ENCODE peak calls at places on chromosomes 12 and 14, in eight cellular contexts. X is T-helper 2 cell, V is HEK293T, K is thyroid gland, Q is SHP77 treated with DMSO at 0.1 percent for 48 hours, G is amygdala, F is GOT3, Y is astrocyte of the spinal cord. I is an unnamed sample.

GRCh38 chr12:6311822-6312528 is 1.5 kb downstream of the PLEKHG6 start:
- DNase-seq in X (no peak), V (no peak), K (no peak), Q (no peak), G (no peak), F (no peak), Y (no peak), I (no peak)

GRCh38 chr12:46663297-46663696 is 162.5 kb downstream of the SLC38A4 start:
- DNase-seq in X (no peak), V (no peak), K (no peak), Q (no peak), G (no peak), F (no peak), Y (no peak), I (no peak)

GRCh38 chr12:68007023-68007422 is 17.8 kb downstream of the IFNG-AS1 start:
- DNase-seq in X (no peak), V (no peak), K (no peak), Q (no peak), G (no peak), F (no peak), Y (no peak), I (no peak)

GRCh38 chr12:40999212-40999611 is 188.9 kb upstream of the PDZRN4 start:
- DNase-seq in X (no peak), V (no peak), K (no peak), Q (no peak), G (no peak), F (no peak), Y (no peak), I (no peak)

GRCh38 chr14:64993263-64993662 is 6.6 kb downstream of the FNTB start:
- DNase-seq in X (no peak), V (no peak), K (no peak), Q (no peak), G (no peak), F (no peak), Y (no peak), I (no peak)

GRCh38 chr14:100609331-100609870 is 22.2 kb upstream of the BEGAIN start:
- DNase-seq in X (no peak), V (no peak), K (no peak), Q (no peak), G (no peak), F (no peak), Y (no peak), I (no peak)

GRCh38 chr14:73754911-73755360 is 40.8 kb upstream of the PNMA1 start:
- DNase-seq in X (no peak), V (no peak), K (peak), Q (no peak), G (no peak), F (no peak), Y (peak), I (no peak)

GRCh38 chr12:179131-179884 is 34.6 kb downstream of the SLC6A12 start:
- DNase-seq in X (no peak), V (no peak), K (peak), Q (no peak), G (no peak), F (no peak), Y (no peak), I (no peak)

GRCh38 chr12:110371408-110372055 is 32.0 kb downstream of the ANAPC7 start:
- DNase-seq in X (no peak), V (no peak), K (peak), Q (no peak), G (no peak), F (no peak), Y (no peak), I (peak)

GRCh38 chr12:96294831-96295230 is 100.7 kb downstream of the ELK3 start:
- DNase-seq in X (peak), V (no peak), K (no peak), Q (no peak), G (no peak), F (no peak), Y (peak), I (no peak)

GRCh38 chr14:61753631-61754030 is 8.6 kb upstream of the SNAPC1 start:
- DNase-seq in X (no peak), V (peak), K (no peak), Q (no peak), G (no peak), F (no peak), Y (peak), I (no peak)

GRCh38 chr12:107493135-107493494 is 192.5 kb upstream of the PWP1 start:
- DNase-seq in X (no peak), V (no peak), K (no peak), Q (no peak), G (no peak), F (no peak), Y (no peak), I (no peak)

I was measured in GM06990.